ENCODE peak calls at places on chromosomes 5 and 9, in six cellular contexts. T is neural progenitor cell; H is stomach; U is pancreas; Z is CD8-positive, alpha-beta T cell; S is SK-N-SH. Y is an unnamed sample.

GRCh38 chr9:122562134-122562760 is 9.3 kb downstream of the OR1N2 start:
- DNase-seq in T (peak; percentile 5), S (no peak), U (no peak), Z (peak; percentile 21), H (no peak), Y (no peak)

GRCh38 chr5:135576075-135576599 is 2.7 kb downstream of the CXCL14 start:
- DNase-seq in U (no peak), T (peak; percentile 57), Z (no peak), H (no peak), S (no peak), Y (peak; percentile 9)

GRCh38 chr9:113712053-113712452 is 164.1 kb upstream of the ZNF618 start:
- DNase-seq in H (peak; percentile 65), S (no peak), U (no peak), Z (no peak), T (no peak), Y (peak; percentile 48)

GRCh38 chr9:2241461-2241874 is 226.3 kb downstream of the SMARCA2 start:
- DNase-seq in Z (no peak), S (peak; percentile 33), T (peak; percentile 93), U (no peak), H (no peak), Y (peak; percentile 88)

GRCh38 chr5:34682926-34683623 is 26.9 kb downstream of the RAI14 start:
- DNase-seq in Z (no peak), S (no peak), H (peak; percentile 56), U (peak; percentile 60), T (no peak), Y (peak; percentile 34)

GRCh38 chr9:83701286-83701685 is 6.5 kb downstream of the UBQLN1 start:
- DNase-seq in T (no peak), U (no peak), S (no peak), Z (no peak), H (no peak), Y (no peak)

GRCh38 chr9:135328485-135329417 is 150.8 kb upstream of the PPP1R26 start:
- DNase-seq in Z (no peak), H (no peak), T (no peak), S (peak; percentile 82), U (no peak), Y (no peak)

GRCh38 chr5:23820764-23821471 is 313.5 kb downstream of the PRDM9 start:
- DNase-seq in U (no peak), T (peak; percentile 45), S (peak; percentile 1), Z (no peak), H (no peak), Y (peak; percentile 72)

GRCh38 chr9:687034-687785 is 154.3 kb upstream of the DMRT1 start:
- DNase-seq in T (no peak), S (no peak), H (no peak), U (no peak), Z (no peak), Y (no peak)

GRCh38 chr5:90747693-90748092 is 189.1 kb downstream of the ADGRV1 start:
- DNase-seq in S (no peak), T (peak; percentile 63), U (no peak), H (no peak), Z (no peak), Y (no peak)

GRCh38 chr9:107636596-107637405 is 147.2 kb upstream of the KLF4 start:
- DNase-seq in S (no peak), Z (no peak), H (no peak), T (no peak), U (no peak), Y (peak; percentile 33)

GRCh38 chr9:19033015-19033414 is at the start of gene SAXO1:
- DNase-seq in Z (no peak), S (no peak), T (no peak), U (no peak), H (no peak), Y (no peak)

GRCh38 chr9:19030899-19031298 is 2.1 kb downstream of the SAXO1 start:
- DNase-seq in S (no peak), H (no peak), T (no peak), Z (no peak), U (no peak), Y (no peak)

GRCh38 chr9:19032411-19032810 is 598 bp downstream of the SAXO1 start:
- DNase-seq in Z (no peak), U (no peak), H (no peak), T (no peak), S (no peak), Y (no peak)

GRCh38 chr9:19036611-19037010 is 3.6 kb upstream of the SAXO1 start:
- DNase-seq in H (no peak), T (no peak), S (no peak), Z (no peak), U (no peak), Y (no peak)
- TF ChIP-seq CTCF in H (no peak), T (no peak), S (no peak), Z (no peak), U (no peak), Y (peak; percentile 16)

GRCh38 chr9:89149726-89150125 is 28.9 kb downstream of the SHC3 start:
- DNase-seq in H (no peak), U (no peak), T (no peak), Z (no peak), S (no peak), Y (peak; percentile 82)

GRCh38 chr9:89153187-89153586 is 25.4 kb downstream of the SHC3 start:
- DNase-seq in Z (no peak), U (no peak), S (no peak), H (no peak), T (no peak), Y (no peak)

GRCh38 chr9:89154218-89154617 is 24.4 kb downstream of the SHC3 start:
- DNase-seq in H (no peak), U (no peak), T (no peak), S (no peak), Z (no peak), Y (no peak)

GRCh38 chr9:89153618-89154017 is 25.0 kb downstream of the SHC3 start:
- DNase-seq in Z (no peak), T (no peak), H (no peak), U (no peak), S (no peak), Y (peak; percentile 94)

DNA sequence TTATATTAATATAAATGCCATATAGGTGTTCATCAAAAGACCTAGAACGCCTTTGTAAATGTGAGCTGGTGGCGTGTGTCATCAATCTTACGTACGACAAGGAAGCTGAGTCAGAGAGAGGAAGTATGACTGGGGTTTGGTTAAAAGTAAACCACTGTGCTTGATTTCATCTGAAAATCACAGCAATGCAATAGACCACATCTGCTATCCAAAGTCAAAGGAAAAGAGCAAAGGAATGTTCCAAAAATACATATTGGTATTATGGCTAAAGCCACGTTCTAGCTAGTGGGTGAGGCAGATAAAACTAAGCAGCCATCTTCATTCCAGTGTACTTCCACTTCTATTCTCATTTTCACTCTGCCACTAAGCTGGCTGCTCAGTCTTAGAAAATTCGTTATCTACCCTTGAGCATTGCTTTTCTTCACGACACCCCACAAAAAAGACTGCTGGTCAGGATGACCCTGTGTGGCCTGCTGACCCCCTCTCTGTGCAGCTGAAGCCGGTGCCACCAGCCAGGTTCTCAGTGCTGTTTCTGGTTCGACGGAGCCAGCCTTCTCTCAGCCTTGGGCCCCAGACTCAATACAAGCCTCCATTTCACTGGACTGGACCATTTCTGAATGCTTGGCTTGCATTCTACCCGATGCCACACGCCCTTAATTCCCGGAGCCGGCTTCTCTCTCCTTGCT is 23.8 kb downstream of the SHC3 start:
- DNase-seq in U (no peak), T (no peak), S (no peak), H (no peak), Z (no peak), Y (peak; percentile 92)
- H3K4me3 ChIP-seq in U (no peak overlapping the region), T (no peak overlapping the region), S (no peak overlapping the region), H (no peak overlapping the region), Z (no peak overlapping the region), Y (no peak overlapping the region)

GRCh38 chr5:21791304-21791703 is 1061.8 kb downstream of the CDH12 start:
- DNase-seq in T (no peak), Z (no peak), H (no peak), S (no peak), U (no peak), Y (peak; percentile 19)
- TF ChIP-seq CTCF in T (no peak), Z (no peak), H (no peak), S (no peak), U (no peak), Y (no peak)

DNA sequence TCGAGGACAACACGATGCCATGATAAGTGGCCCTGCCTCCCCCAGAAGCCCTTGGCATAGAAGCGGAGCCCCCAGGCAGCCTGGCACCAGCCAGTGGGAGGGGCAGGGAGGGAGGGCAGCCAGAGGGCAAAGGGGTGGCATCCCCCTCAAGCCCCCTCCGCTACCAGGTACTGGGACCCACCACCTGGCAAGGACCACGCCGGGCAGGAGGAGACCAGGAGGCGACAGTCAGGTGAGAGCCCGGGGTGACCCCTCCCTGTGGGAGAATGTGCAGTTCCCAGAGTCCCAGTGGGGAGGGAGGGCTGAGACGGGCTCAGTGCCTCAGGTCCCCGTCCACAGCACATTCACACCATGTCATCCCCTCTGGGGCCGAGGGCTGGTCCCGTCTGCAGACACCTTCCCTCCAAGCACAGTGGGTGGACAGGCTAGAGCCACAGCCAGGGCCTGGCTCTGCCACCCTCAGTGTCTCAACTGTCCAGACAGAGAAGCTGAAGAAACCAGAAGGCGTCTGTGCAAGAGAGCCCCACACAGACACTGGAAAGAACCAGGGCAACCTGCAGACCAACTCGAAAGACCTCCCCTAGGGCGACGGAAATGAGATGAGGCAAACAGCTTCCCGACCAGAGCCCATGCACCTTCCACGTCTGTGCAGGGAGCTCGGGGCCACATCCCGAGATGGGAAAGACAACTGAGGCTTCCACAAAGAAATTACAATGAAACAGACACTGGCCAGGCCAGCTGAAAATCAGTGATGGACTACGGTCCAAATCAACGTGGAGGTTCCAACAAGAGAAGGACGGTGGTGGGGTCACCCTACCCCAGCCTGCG is 11.1 kb downstream of the BRD3 start:
- DNase-seq in U (peak; percentile 27), S (peak; percentile 49), T (peak; percentile 1), Z (no peak), H (no peak), Y (no peak)
- H3K4me3 ChIP-seq in U (no peak overlapping the region), S (no peak overlapping the region), T (no peak overlapping the region), Z (no peak overlapping the region), H (no peak overlapping the region), Y (no peak overlapping the region)

GRCh38 chr9:14769235-14769580 is 46.7 kb upstream of the CER1 start:
- DNase-seq in Z (no peak), H (no peak), T (peak; percentile 65), S (no peak), U (no peak), Y (peak; percentile 42)
- TF ChIP-seq CTCF in Z (no peak), H (no peak), T (peak; percentile 67), S (peak; percentile 18), U (no peak), Y (peak; percentile 29)

Y was measured in fibroblast of mammary gland.